ENCODE peak calls at places on chromosomes 3 and 15, in seven cellular contexts. Z, U, K, S, R, Y and H are unnamed samples. For H3K4me1, the result is how much of the 10 kb centered on the place peaks cover.

GRCh38 chr3:136193273-136194043 is 2.7 kb downstream of the MSL2 start:
- DNase-seq in Z (no peak), U (no peak), K (no peak), S (no peak), R (no peak), Y (no peak), H (no peak)

GRCh38 chr15:90868261-90868689 is at the start of gene FURIN:
- DNase-seq in Z (no peak), U (no peak), K (peak), S (no peak), R (no peak), Y (no peak), H (no peak)

GRCh38 chr15:73939138-73939537 is 12.9 kb downstream of the LOXL1 start:
- DNase-seq in Z (no peak), U (no peak), K (no peak), S (no peak), R (no peak), Y (no peak), H (no peak)

GRCh38 chr15:58306591-58307312 is 125.0 kb upstream of the LIPC start:
- DNase-seq in Z (no peak), U (no peak), K (no peak), S (no peak), R (no peak), Y (no peak), H (peak)

GRCh38 chr15:25250011-25250596 is 188.7 kb downstream of the UBE3A start:
- DNase-seq in Z (no peak), U (no peak), K (peak), S (no peak), R (peak), Y (no peak), H (no peak)

GRCh38 chr3:168071535-168071934 is 24.2 kb downstream of the GOLIM4 start:
- DNase-seq in Z (no peak), U (no peak), K (no peak), S (no peak), R (no peak), Y (peak), H (no peak)

GRCh38 chr3:111252795-111253194 is 181.2 kb downstream of the NECTIN3 start:
- DNase-seq in Z (no peak), U (no peak), K (no peak), S (no peak), R (no peak), Y (no peak), H (no peak)

GRCh38 chr15:40934457-40934856 is 5.3 kb downstream of the DLL4 start:
- DNase-seq in Z (no peak), U (no peak), K (no peak), S (no peak), R (peak), Y (no peak), H (no peak)

GRCh38 chr3:53729618-53730017 is 116.6 kb downstream of the CHDH start:
- DNase-seq in Z (no peak), U (no peak), K (no peak), S (no peak), R (no peak), Y (no peak), H (no peak)

GRCh38 chr3:167033866-167034265 is 346.2 kb downstream of the ZBBX start:
- DNase-seq in Z (no peak), U (no peak), K (no peak), S (no peak), R (no peak), Y (no peak), H (no peak)

GRCh38 chr3:64705946-64706345 is 18.1 kb upstream of the ADAMTS9 start:
- DNase-seq in Z (no peak), U (no peak), K (no peak), S (no peak), R (no peak), Y (no peak), H (no peak)

GRCh38 chr3:149641011-149641728 is 16.7 kb downstream of the WWTR1 start:
- DNase-seq in Z (no peak), U (no peak), K (no peak), S (no peak), R (no peak), Y (no peak), H (peak)

GRCh38 chr3:46978381-46978780 is 1.1 kb upstream of the NBEAL2 start:
- DNase-seq in Z (no peak), U (no peak), K (peak), S (no peak), R (no peak), Y (no peak), H (no peak)

GRCh38 chr15:83193721-83194120 is 13.9 kb downstream of the HDGFL3 start:
- DNase-seq in Z (no peak), U (no peak), K (no peak), S (no peak), R (no peak), Y (no peak), H (no peak)

GRCh38 chr15:40618906-40619305 is 24.9 kb downstream of the KNL1 start:
- DNase-seq in Z (no peak), U (no peak), K (no peak), S (no peak), R (no peak), Y (no peak), H (no peak)

GRCh38 chr3:169772530-169772950 is 656 bp upstream of the MYNN start:
- DNase-seq in Z (peak), U (no peak), K (no peak), S (peak), R (peak), Y (peak), H (peak)

GRCh38 chr3:25281041-25281842 is 146.8 kb upstream of the RARB start:
- DNase-seq in Z (no peak), U (no peak), K (no peak), S (no peak), R (no peak), Y (no peak), H (peak)

GRCh38 chr3:158381274-158381868 is 189.6 kb upstream of the MLF1 start:
- DNase-seq in Z (no peak), U (no peak), K (no peak), S (no peak), R (no peak), Y (no peak), H (no peak)

GRCh38 chr3:4986611-4987373 is 7.6 kb downstream of the BHLHE40 start:
- DNase-seq in Z (peak), U (peak), K (peak), S (peak), R (peak), Y (peak), H (peak)

GRCh38 chr3:172973799-172974198 is 167.2 kb downstream of the SPATA16 start:
- DNase-seq in Z (no peak), U (no peak), K (no peak), S (no peak), R (no peak), Y (no peak), H (no peak)

GRCh38 chr15:42104095-42104891 is 9.9 kb upstream of the PLA2G4D start:
- DNase-seq in Z (no peak), U (no peak), K (no peak), S (no peak), R (no peak), Y (no peak), H (no peak)

GRCh38 chr3:17765819-17766472 is 23.5 kb upstream of the TBC1D5 start:
- DNase-seq in Z (no peak), U (no peak), K (no peak), S (no peak), R (no peak), Y (no peak), H (no peak)

GRCh38 chr15:77510066-77511044 is 89.7 kb downstream of the HMG20A start:
- DNase-seq in Z (no peak), U (no peak), K (no peak), S (no peak), R (no peak), Y (no peak), H (no peak)

GRCh38 chr3:150613034-150613433 is 9.9 kb downstream of the SELENOT start:
- DNase-seq in Z (no peak), U (no peak), K (no peak), S (no peak), R (no peak), Y (no peak), H (no peak)

GRCh38 chr3:43296565-43296964 is 10.2 kb downstream of the SNRK start:
- DNase-seq in Z (peak), U (no peak), K (no peak), S (no peak), R (no peak), Y (no peak), H (no peak)

GRCh38 chr3:126134219-126134975 is 46.0 kb downstream of the ALDH1L1 start:
- DNase-seq in Z (peak), U (no peak), K (peak), S (peak), R (peak), Y (peak), H (peak)

GRCh38 chr3:186570941-186571643 is 572 bp downstream of the DNAJB11 start:
- DNase-seq in Z (no peak), U (no peak), K (peak), S (no peak), R (no peak), Y (no peak), H (no peak)

GRCh38 chr15:65087873-65088642 is 11.5 kb downstream of the KBTBD13 start:
- DNase-seq in Z (no peak), U (no peak), K (peak), S (peak), R (no peak), Y (no peak), H (no peak)

GRCh38 chr15:79004336-79004735 is 59.5 kb upstream of the CTSH start:
- DNase-seq in Z (no peak), U (no peak), K (no peak), S (no peak), R (no peak), Y (no peak), H (no peak)

GRCh38 chr15:74167891-74168331 is 5.6 kb upstream of the ISLR start:
- DNase-seq in Z (no peak), U (no peak), K (no peak), S (no peak), R (no peak), Y (no peak), H (no peak)

GRCh38 chr3:21542656-21543379 is 208.2 kb downstream of the ZNF385D start:
- DNase-seq in Z (no peak), U (no peak), K (no peak), S (no peak), R (peak), Y (no peak), H (no peak)

GRCh38 chr3:107263269-107264021 is 113.8 kb upstream of the CCDC54 start:
- DNase-seq in Z (no peak), U (no peak), K (no peak), S (no peak), R (no peak), Y (no peak), H (no peak)

GRCh38 chr3:152204218-152204617 is 64.5 kb upstream of the MBNL1 start:
- DNase-seq in Z (no peak), U (no peak), K (no peak), S (no peak), R (no peak), Y (no peak), H (no peak)

GRCh38 chr15:92112180-92112579 is 258.7 kb downstream of the SLCO3A1 start:
- DNase-seq in Z (no peak), U (no peak), K (no peak), S (no peak), R (no peak), Y (no peak), H (no peak)

GRCh38 chr3:16361087-16361486 is 96.1 kb downstream of the OXNAD1 start:
- DNase-seq in Z (no peak), U (no peak), K (no peak), S (no peak), R (no peak), Y (no peak), H (no peak)
- H3K4me1 ChIP-seq in Z (under half), U (under half), K (under half), S (under half), R (under half), Y (under half), H (under half)

DNA sequence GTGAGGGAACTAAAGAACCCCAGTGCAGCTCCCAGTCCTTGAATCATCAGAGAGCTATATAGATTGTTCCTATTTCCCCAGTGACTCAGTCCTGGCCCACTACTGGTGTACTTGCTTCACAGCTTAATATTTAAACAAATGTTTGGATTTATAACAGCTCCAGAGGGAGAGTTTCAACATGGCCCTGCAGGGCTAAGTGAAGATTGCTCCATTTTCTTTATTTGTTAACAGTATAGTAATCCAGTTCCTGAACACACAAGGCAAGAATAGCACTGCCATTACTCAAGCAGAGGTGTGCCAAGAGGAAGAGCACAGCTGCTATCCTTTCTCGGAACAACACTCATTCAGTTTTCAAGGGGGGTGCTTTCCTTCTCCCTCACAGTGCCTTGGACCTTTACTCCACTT is 6.5 kb downstream of the SQOR start:
- DNase-seq in Z (no peak), U (no peak), K (no peak), S (no peak), R (no peak), Y (peak), H (no peak)
- TF ChIP-seq CTCF in Z (no peak), U (peak), K (no peak), S (no peak), R (no peak), Y (no peak), H (no peak)

DNA sequence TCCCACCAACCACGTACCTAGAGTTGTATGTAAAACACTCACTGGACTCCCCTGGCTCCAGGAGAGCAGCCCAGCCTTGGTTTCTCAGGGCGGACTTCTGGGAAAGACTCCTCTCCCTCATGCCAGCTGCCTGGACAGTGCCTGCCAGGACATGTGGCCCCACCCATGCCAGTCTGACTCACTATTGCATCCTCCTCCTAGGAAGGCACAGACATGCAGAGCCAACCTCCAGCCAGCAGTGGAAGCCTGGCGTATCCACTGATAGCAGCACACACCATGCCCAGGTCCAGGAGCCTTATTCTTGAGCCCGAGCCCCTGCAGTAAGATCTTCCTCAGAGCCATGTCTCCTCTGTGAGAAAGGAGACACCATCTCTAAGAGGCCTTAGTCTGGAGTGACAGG is 8.6 kb downstream of the PKM start:
- DNase-seq in Z (no peak), U (no peak), K (peak), S (peak), R (no peak), Y (peak), H (no peak)
- H3K4me1 ChIP-seq in Z (under half), U (under half), K (under half), S (under half), R (half or more), Y (half or more), H (under half)

GRCh38 chr15:48168626-48169025 is 9.5 kb downstream of the MYEF2 start:
- DNase-seq in Z (no peak), U (no peak), K (no peak), S (no peak), R (no peak), Y (no peak), H (no peak)
- TF ChIP-seq CTCF in Z (no peak), U (no peak), K (no peak), S (no peak), R (no peak), Y (no peak), H (no peak)